ENCODE peak calls at places on chromosomes 16 and 17, in six cellular contexts. F is occipital lobe; E is NCI-H510A; U is stimulated activated CD4-positive, alpha-beta T cell treated with anti-CD3 and anti-CD28 coated beads, TNF-alpha, amount 100 ng/mL, for 48 hours; H is OCI-M1; O is NCI-H1417. I is an unnamed sample.

GRCh38 chr17:76446449-76447231 is 6.3 kb downstream of the UBE2O start:
- DNase-seq in F (no peak), E (no peak), U (no peak), H (no peak), O (no peak), I (peak)

GRCh38 chr16:10971560-10971961 is 27.2 kb downstream of the CLEC16A start:
- DNase-seq in F (no peak), E (no peak), U (no peak), H (peak), O (peak), I (peak)

GRCh38 chr16:12459401-12459791 is 344.3 kb downstream of the CPPED1 start:
- DNase-seq in F (no peak), E (no peak), U (no peak), H (peak), O (no peak), I (no peak)

GRCh38 chr16:81505011-81505660 is 60.5 kb downstream of the CMIP start:
- DNase-seq in F (no peak), E (peak), U (no peak), H (peak), O (no peak), I (peak)

GRCh38 chr16:11089504-11090124 is 145.2 kb downstream of the CLEC16A start:
- DNase-seq in F (no peak), E (no peak), U (no peak), H (no peak), O (no peak), I (no peak)

GRCh38 chr16:88566158-88566557 is 4.0 kb upstream of the ZC3H18 start:
- DNase-seq in F (no peak), E (no peak), U (peak), H (no peak), O (no peak), I (no peak)

GRCh38 chr17:80601146-80601545 is 56.5 kb downstream of the RPTOR start:
- DNase-seq in F (no peak), E (no peak), U (no peak), H (no peak), O (no peak), I (no peak)

GRCh38 chr17:78351449-78352006 is 8.3 kb downstream of the SOCS3 start:
- DNase-seq in F (peak), E (no peak), U (no peak), H (no peak), O (peak), I (no peak)

GRCh38 chr17:41785876-41786226 is 660 bp downstream of the JUP start:
- DNase-seq in F (no peak), E (peak), U (no peak), H (no peak), O (peak), I (peak)

GRCh38 chr17:27494192-27495091 is 38.2 kb downstream of the KSR1 start:
- DNase-seq in F (peak), E (peak), U (no peak), H (peak), O (peak), I (peak)

GRCh38 chr16:86432691-86433090 is 77.6 kb upstream of the FOXF1 start:
- DNase-seq in F (no peak), E (no peak), U (no peak), H (no peak), O (no peak), I (no peak)

GRCh38 chr17:29722411-29723198 is 99.9 kb upstream of the CORO6 start:
- DNase-seq in F (no peak), E (peak), U (no peak), H (peak), O (no peak), I (peak)

GRCh38 chr17:55285340-55286301 is 20.9 kb downstream of the HLF start:
- DNase-seq in F (peak), E (peak), U (no peak), H (no peak), O (peak), I (no peak)

GRCh38 chr17:6323626-6324356 is 111.1 kb downstream of the AIPL1 start:
- DNase-seq in F (no peak), E (no peak), U (no peak), H (no peak), O (no peak), I (no peak)

GRCh38 chr16:48014349-48015135 is 141.3 kb downstream of the ABCC12 start:
- DNase-seq in F (no peak), E (no peak), U (no peak), H (no peak), O (peak), I (no peak)

GRCh38 chr16:83606486-83607030 is 201.2 kb upstream of the HSBP1 start:
- DNase-seq in F (no peak), E (no peak), U (no peak), H (no peak), O (peak), I (no peak)

GRCh38 chr17:19248923-19249574 is 11.9 kb downstream of the EPN2 start:
- DNase-seq in F (no peak), E (no peak), U (no peak), H (no peak), O (no peak), I (peak)

GRCh38 chr17:37134050-37134449 is 185.3 kb downstream of the AATF start:
- DNase-seq in F (no peak), E (no peak), U (no peak), H (peak), O (peak), I (peak)

GRCh38 chr17:65666869-65667268 is 105.4 kb upstream of the AXIN2 start:
- DNase-seq in F (no peak), E (no peak), U (no peak), H (no peak), O (no peak), I (no peak)

GRCh38 chr16:54102888-54103866 is 183.4 kb downstream of the IRX3 start:
- DNase-seq in F (no peak), E (no peak), U (no peak), H (no peak), O (no peak), I (no peak)

GRCh38 chr16:46972971-46973456 is 460 bp downstream of the DNAJA2 start:
- DNase-seq in F (no peak), E (no peak), U (no peak), H (no peak), O (peak), I (peak)

GRCh38 chr16:80164881-80165280 is 375.9 kb upstream of the DYNLRB2 start:
- DNase-seq in F (no peak), E (no peak), U (no peak), H (no peak), O (no peak), I (no peak)

GRCh38 chr17:6648181-6648580 is 3.2 kb downstream of the MED31 start:
- DNase-seq in F (no peak), E (no peak), U (no peak), H (peak), O (peak), I (peak)

GRCh38 chr17:10754109-10754508 is 24.3 kb upstream of the TMEM220 start:
- DNase-seq in F (no peak), E (no peak), U (no peak), H (peak), O (no peak), I (peak)